ENCODE peak calls at places on chromosomes 3 and 15, in eight cellular contexts. Z is fibroblast of villous mesenchyme, I is OCI-LY7, P is lower leg skin, C is bronchial epithelial cell, G is pancreas, L is PC-9, U is GM23248. N is an unnamed sample.

GRCh38 chr3:14796403-14797077 is 22.2 kb upstream of the FGD5 start:
- DNase-seq in Z (no peak), I (no peak), P (no peak), C (no peak), G (no peak), L (no peak), U (no peak), N (no peak)

GRCh38 chr3:195101927-195102608 is 168.9 kb downstream of the XXYLT1 start:
- DNase-seq in Z (no peak), I (no peak), P (no peak), C (no peak), G (no peak), L (no peak), U (no peak), N (no peak)

GRCh38 chr3:114496021-114496434 is 202.2 kb downstream of the TIGIT start:
- DNase-seq in Z (peak; percentile 57), I (no peak), P (no peak), C (peak; percentile 32), G (no peak), L (no peak), U (peak; percentile 83), N (no peak)

GRCh38 chr15:52368402-52368801 is 72.8 kb upstream of the MYO5C start:
- DNase-seq in Z (peak; percentile 7), I (no peak), P (no peak), C (no peak), G (no peak), L (peak; percentile 28), U (no peak), N (no peak)

GRCh38 chr3:127105587-127105986 is 87.3 kb upstream of the PRR23E start:
- DNase-seq in Z (no peak), I (no peak), P (peak; percentile 61), C (peak; percentile 16), G (no peak), L (no peak), U (no peak), N (no peak)

GRCh38 chr3:141444586-141445285 is 42.1 kb upstream of the RASA2 start:
- DNase-seq in Z (peak; percentile 72), I (no peak), P (no peak), C (no peak), G (no peak), L (no peak), U (peak; percentile 30), N (no peak)

GRCh38 chr3:110026421-110026820 is 689.1 kb upstream of the DPPA4 start:
- DNase-seq in Z (no peak), I (no peak), P (no peak), C (no peak), G (no peak), L (no peak), U (peak; percentile 3), N (no peak)

GRCh38 chr3:55471522-55472280 is 15.4 kb downstream of the WNT5A start:
- DNase-seq in Z (no peak), I (no peak), P (no peak), C (no peak), G (no peak), L (no peak), U (no peak), N (no peak)

GRCh38 chr3:130395916-130396315 is 50.4 kb downstream of the COL6A5 start:
- DNase-seq in Z (peak; percentile 66), I (no peak), P (no peak), C (peak; percentile 82), G (no peak), L (peak; percentile 58), U (peak; percentile 41), N (no peak)

GRCh38 chr3:195282982-195283381 is 12.0 kb upstream of the XXYLT1 start:
- DNase-seq in Z (no peak), I (no peak), P (no peak), C (peak; percentile 34), G (no peak), L (no peak), U (no peak), N (no peak)

GRCh38 chr3:101963902-101964362 is 114.6 kb downstream of the NFKBIZ start:
- DNase-seq in Z (peak; percentile 47), I (no peak), P (no peak), C (peak; percentile 93), G (no peak), L (no peak), U (peak; percentile 86), N (no peak)

GRCh38 chr15:56919708-56920637 is 1.5 kb downstream of the TCF12 start:
- DNase-seq in Z (peak; percentile 43), I (peak; percentile 59), P (no peak), C (peak; percentile 47), G (no peak), L (peak; percentile 25), U (peak; percentile 55), N (peak; percentile 66)

GRCh38 chr3:71896751-71897150 is 111.8 kb upstream of the PROK2 start:
- DNase-seq in Z (peak; percentile 15), I (no peak), P (no peak), C (no peak), G (no peak), L (no peak), U (peak; percentile 22), N (no peak)

GRCh38 chr3:137771401-137772230 is 7.5 kb downstream of the SOX14 start:
- DNase-seq in Z (no peak), I (no peak), P (no peak), C (no peak), G (no peak), L (no peak), U (no peak), N (no peak)

GRCh38 chr3:137770066-137770805 is 6.1 kb downstream of the SOX14 start:
- DNase-seq in Z (no peak), I (no peak), P (no peak), C (no peak), G (no peak), L (no peak), U (no peak), N (no peak)

GRCh38 chr3:137772231-137772617 is 8.1 kb downstream of the SOX14 start:
- DNase-seq in Z (no peak), I (no peak), P (no peak), C (no peak), G (no peak), L (no peak), U (no peak), N (no peak)

GRCh38 chr3:137769321-137770065 is 5.4 kb downstream of the SOX14 start:
- DNase-seq in Z (no peak), I (no peak), P (no peak), C (no peak), G (no peak), L (no peak), U (no peak), N (no peak)

DNA sequence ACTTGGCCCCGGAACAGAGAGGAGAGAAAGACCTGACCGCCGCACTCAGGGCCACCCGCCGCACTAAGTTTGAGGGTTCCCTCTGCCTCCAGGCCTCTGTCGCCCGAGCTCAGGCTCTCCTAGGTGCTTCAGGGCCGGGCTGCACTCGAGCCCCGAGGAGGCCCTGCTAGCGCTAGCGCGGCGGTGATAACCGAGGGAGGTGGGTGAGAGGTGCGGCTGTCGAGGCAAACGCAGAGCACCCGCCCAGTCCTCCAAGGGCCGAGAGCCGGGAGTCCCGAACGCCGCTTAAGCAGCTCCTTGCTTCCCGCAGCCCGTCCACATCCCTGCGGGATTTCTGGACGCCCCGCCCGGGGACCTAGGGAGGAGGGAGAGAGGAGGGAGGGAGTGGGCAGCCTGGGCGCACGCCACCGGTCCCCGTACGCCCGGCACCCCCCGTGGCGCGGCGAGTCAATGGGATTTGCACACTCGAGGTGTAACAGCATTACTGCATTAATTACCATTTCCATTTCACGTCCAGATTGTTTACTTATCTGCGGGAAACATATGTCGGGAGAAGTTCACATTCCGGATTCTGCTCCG is 6.8 kb downstream of the SOX14 start:
- DNase-seq in Z (no peak), I (no peak), P (no peak), C (no peak), G (no peak), L (no peak), U (peak; percentile 27), N (no peak)
- H3K4me3 ChIP-seq in Z (no peak overlapping the region), I (no peak overlapping the region), P (no peak overlapping the region), C (no peak overlapping the region), G (no peak overlapping the region), L (no peak overlapping the region), U (peak overlapping the region; percentile 23), N (no peak overlapping the region)

GRCh38 chr3:46950661-46951241 is 25.8 kb downstream of the CCDC12 start:
- DNase-seq in Z (no peak), I (no peak), P (no peak), C (no peak), G (peak; percentile 29), L (no peak), U (no peak), N (no peak)
- H3K4me3 ChIP-seq in Z (no peak overlapping the region), I (no peak overlapping the region), P (no peak overlapping the region), C (no peak overlapping the region), G (no peak overlapping the region), L (no peak overlapping the region), U (no peak overlapping the region), N (no peak overlapping the region)

GRCh38 chr3:120344349-120344748 is 4.8 kb downstream of the LRRC58 start:
- DNase-seq in Z (peak; percentile 49), I (no peak), P (no peak), C (no peak), G (no peak), L (no peak), U (peak; percentile 11), N (no peak)

GRCh38 chr3:120339362-120339761 is 9.8 kb downstream of the LRRC58 start:
- DNase-seq in Z (no peak), I (no peak), P (no peak), C (no peak), G (no peak), L (no peak), U (no peak), N (no peak)

GRCh38 chr3:120338517-120338916 is 10.6 kb downstream of the LRRC58 start:
- DNase-seq in Z (no peak), I (no peak), P (no peak), C (no peak), G (no peak), L (no peak), U (no peak), N (no peak)

DNA sequence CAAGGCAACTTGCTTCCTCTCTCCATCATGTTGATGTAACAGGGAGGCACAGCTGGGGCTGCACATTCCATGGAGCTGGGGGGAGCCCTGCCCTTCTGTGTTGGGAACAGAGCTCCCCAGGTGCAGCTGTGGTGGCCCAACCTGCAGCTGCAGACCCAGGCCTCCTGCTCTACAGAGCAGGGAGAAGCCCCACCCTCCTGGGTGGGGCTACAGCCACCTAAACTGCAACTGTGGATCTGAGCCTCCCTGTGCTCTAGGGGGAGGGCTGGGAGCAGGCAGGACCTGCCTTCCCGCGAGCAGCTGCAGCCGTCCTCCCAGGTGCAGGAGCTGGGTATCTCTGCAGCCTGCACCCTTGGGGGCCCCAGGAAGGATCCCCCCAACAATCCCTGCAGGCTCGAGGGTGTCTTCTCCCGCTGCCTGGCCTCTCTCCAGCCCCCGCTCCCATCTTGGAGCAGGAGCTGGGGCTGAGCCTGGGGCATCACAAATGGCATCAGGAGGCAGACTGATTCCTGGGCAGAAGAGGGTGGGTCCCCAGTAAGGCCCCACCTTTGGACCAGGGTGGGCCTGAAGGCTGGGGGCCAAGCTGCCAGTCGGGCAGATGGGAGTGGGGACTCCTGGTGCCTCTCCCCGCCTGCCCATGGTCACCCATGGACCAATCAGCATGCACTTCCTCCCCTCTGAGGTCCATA is 7.4 kb downstream of the LRRC58 start:
- DNase-seq in Z (no peak), I (no peak), P (no peak), C (no peak), G (peak; percentile 13), L (no peak), U (no peak), N (no peak)
- H3K4me3 ChIP-seq in Z (no peak overlapping the region), I (no peak overlapping the region), P (no peak overlapping the region), C (no peak overlapping the region), G (no peak overlapping the region), L (no peak overlapping the region), U (no peak overlapping the region), N (no peak overlapping the region)

DNA sequence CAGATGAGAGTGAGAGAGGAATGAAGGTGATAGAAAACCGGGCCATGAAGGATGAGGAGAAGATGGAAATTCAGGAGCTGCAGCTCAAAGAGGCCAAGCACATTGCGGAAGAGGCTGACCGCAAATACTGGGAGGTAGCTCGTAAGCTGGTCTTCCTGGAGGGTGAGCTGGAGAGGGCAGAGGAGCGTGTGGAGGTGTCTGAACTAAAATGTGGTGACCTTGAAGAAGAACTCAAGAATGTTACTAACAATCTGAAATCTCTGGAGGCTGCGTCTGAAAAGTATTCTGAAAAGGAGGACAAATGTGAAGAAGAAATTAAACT is 88.9 kb downstream of the EOMES start:
- DNase-seq in Z (peak; percentile 67), I (no peak), P (no peak), C (peak; percentile 45), G (no peak), L (no peak), U (no peak), N (peak; percentile 72)
- H3K4me3 ChIP-seq in Z (peak overlapping the region; percentile 63), I (no peak overlapping the region), P (peak overlapping the region; percentile 68), C (peak overlapping the region; percentile 60), G (peak overlapping the region; percentile 7), L (peak overlapping the region; percentile 61), U (peak overlapping the region; percentile 70), N (peak overlapping the region; percentile 55)

N was measured in NB4.